ENCODE peak calls at places on chromosomes 16 and 17, in ten cellular contexts. G, E, U, J, Y, O, C, Z, K and V are unnamed samples.

GRCh38 chr17:27540300-27541105 is 84.3 kb downstream of the KSR1 start:
- DNase-seq in C (no peak), U (peak; percentile 92), E (peak; percentile 49), Z (peak; percentile 98), G (no peak), K (no peak), Y (peak; percentile 98), J (peak; percentile 96), O (peak; percentile 100), V (no peak)

GRCh38 chr16:25523183-25523582 is 168.6 kb upstream of the HS3ST4 start:
- DNase-seq in O (no peak), E (no peak), Y (no peak), U (no peak), J (no peak), G (no peak), K (no peak), C (no peak), Z (no peak), V (no peak)

GRCh38 chr17:42210046-42210445 is 15.8 kb upstream of the GHDC start:
- DNase-seq in E (no peak), Z (no peak), G (no peak), U (no peak), Y (peak; percentile 46), K (no peak), J (no peak), O (no peak), C (no peak), V (no peak)

GRCh38 chr17:8125947-8126305 is 2.0 kb upstream of the HES7 start:
- DNase-seq in Y (no peak), C (peak; percentile 91), Z (peak; percentile 19), G (no peak), J (no peak), E (peak; percentile 44), O (no peak), U (no peak), K (peak; percentile 75), V (peak; percentile 57)

GRCh38 chr17:61723183-61723582 is 132.2 kb upstream of the NACA2 start:
- DNase-seq in E (no peak), G (no peak), Z (no peak), O (no peak), K (no peak), Y (no peak), U (no peak), J (no peak), C (no peak), V (no peak)

GRCh38 chr17:61218438-61218837 is 181.2 kb upstream of the TBX2 start:
- DNase-seq in E (peak; percentile 13), G (no peak), C (no peak), O (peak; percentile 36), J (no peak), U (no peak), K (peak; percentile 37), Y (peak; percentile 77), Z (no peak), V (no peak)

GRCh38 chr17:74433421-74434121 is 1.7 kb downstream of the GPRC5C start:
- DNase-seq in Z (peak; percentile 44), C (peak; percentile 87), G (no peak), K (no peak), U (peak; percentile 59), E (no peak), Y (no peak), O (no peak), J (no peak), V (no peak)

GRCh38 chr17:49468827-49469385 is 26.2 kb upstream of the NGFR start:
- DNase-seq in C (no peak), J (peak; percentile 66), U (no peak), G (no peak), Z (no peak), E (no peak), Y (peak; percentile 32), K (no peak), O (no peak), V (no peak)

GRCh38 chr17:12133183-12133582 is 112.5 kb downstream of the MAP2K4 start:
- DNase-seq in Y (no peak), K (no peak), J (no peak), Z (no peak), C (no peak), U (no peak), G (no peak), E (no peak), O (peak; percentile 76), V (no peak)

GRCh38 chr17:28416703-28417311 is 10.8 kb upstream of the SLC46A1 start:
- DNase-seq in O (peak; percentile 40), K (peak; percentile 80), J (no peak), C (peak; percentile 72), E (peak; percentile 56), U (peak; percentile 70), Y (peak; percentile 81), Z (peak; percentile 80), G (peak; percentile 76), V (peak; percentile 55)

GRCh38 chr16:22007509-22008214 is at the start of gene MOSMO:
- DNase-seq in E (peak; percentile 68), G (peak; percentile 55), O (peak; percentile 56), Y (peak; percentile 89), U (peak; percentile 82), K (peak; percentile 69), Z (peak; percentile 80), C (peak; percentile 90), J (peak; percentile 86), V (peak; percentile 66)

GRCh38 chr16:3292604-3293003 is 9.3 kb downstream of the ZNF263 start:
- DNase-seq in G (no peak), E (no peak), U (no peak), O (peak; percentile 49), Y (peak; percentile 74), C (no peak), J (no peak), Z (no peak), K (no peak), V (no peak)
- H3K36me3 ChIP-seq in G (peaks cover 63% of the 10 kb centered on the region), E (peaks cover 20% of the 10 kb centered on the region), U (peaks cover 92% of the 10 kb centered on the region), O (peaks cover 38% of the 10 kb centered on the region), Y (peaks cover 44% of the 10 kb centered on the region), C (peaks cover 29% of the 10 kb centered on the region), J (peaks cover 42% of the 10 kb centered on the region), Z (peaks cover 25% of the 10 kb centered on the region), K (peaks cover 60% of the 10 kb centered on the region), V (peaks cover 34% of the 10 kb centered on the region)

DNA sequence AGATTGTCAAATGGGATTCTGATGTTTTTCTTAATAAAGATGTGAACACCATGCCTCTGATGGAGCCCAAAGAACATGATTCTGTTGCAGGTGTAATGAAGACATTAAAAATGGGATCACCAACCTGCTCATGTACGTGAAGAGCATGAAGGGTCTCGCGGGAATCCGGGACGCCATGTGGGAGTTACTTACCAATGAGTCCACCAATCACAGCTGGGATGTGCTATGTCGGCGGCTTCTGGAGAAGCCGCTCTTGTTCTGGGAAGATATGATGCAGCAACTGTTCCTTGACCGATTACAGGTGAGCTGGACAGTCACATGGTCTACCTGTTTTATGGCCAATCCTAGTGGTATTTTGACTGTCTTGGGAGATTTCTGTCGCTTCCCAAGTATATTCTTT is 7.6 kb downstream of the COG1 start:
- DNase-seq in Z (no peak), O (no peak), G (no peak), K (no peak), E (no peak), Y (no peak), C (no peak), U (no peak), J (no peak), V (no peak)
- H3K36me3 ChIP-seq in Z (peaks cover 35% of the 10 kb centered on the region), O (peaks cover 71% of the 10 kb centered on the region), G (peaks cover 94% of the 10 kb centered on the region), K (peaks cover 84% of the 10 kb centered on the region), E (peaks cover 54% of the 10 kb centered on the region), Y (peaks cover 73% of the 10 kb centered on the region), C (peaks cover 54% of the 10 kb centered on the region), U (peaks cover 94% of the 10 kb centered on the region), J (peaks cover 25% of the 10 kb centered on the region), V (peaks cover 80% of the 10 kb centered on the region)

DNA sequence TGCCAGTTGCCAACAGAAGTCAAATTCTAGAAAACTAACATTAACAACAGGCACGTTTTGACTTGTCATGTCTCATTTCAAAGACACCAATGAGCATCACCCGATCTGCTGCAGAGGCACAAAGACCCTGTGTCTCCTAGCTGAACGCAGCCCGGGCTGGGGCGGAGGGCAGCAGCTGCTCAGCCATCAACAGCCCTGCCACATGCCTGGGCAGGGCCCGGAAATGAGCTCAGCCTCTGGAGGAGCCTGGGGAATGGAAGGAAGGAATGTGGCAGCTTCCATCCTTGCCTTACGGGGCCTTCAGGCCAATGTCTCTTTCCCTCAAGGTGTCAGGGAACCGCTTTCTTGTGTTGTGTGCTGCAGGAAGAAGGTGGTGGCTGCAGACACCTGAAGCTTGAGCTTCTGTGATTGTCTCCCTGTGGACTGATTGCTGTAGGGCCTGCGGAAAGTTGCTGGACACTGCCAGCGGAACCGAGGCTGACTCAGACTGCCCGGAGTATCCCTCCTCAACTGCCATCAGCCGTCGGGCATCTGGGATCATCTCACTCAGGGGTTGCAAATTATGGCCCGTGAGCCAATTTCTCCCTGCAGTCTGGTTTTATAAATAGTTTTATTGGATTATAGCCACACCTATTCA is 7.3 kb downstream of the CDH13 start:
- DNase-seq in Y (peak; percentile 56), U (no peak), Z (no peak), G (no peak), C (no peak), E (peak; percentile 94), O (peak; percentile 62), K (no peak), J (peak; percentile 41), V (no peak)
- H3K36me3 ChIP-seq in Y (no peaks in the 10 kb centered on the region), U (no peaks in the 10 kb centered on the region), Z (no peaks in the 10 kb centered on the region), G (no peaks in the 10 kb centered on the region), C (no peaks in the 10 kb centered on the region), E (peaks cover 3% of the 10 kb centered on the region), O (no peaks in the 10 kb centered on the region), K (no peaks in the 10 kb centered on the region), J (no peaks in the 10 kb centered on the region), V (no peaks in the 10 kb centered on the region)

GRCh38 chr16:70738083-70738977 is 52.5 kb upstream of the MTSS2 start:
- DNase-seq in G (peak; percentile 81), O (no peak), U (peak; percentile 43), Y (peak; percentile 88), C (peak; percentile 95), Z (peak; percentile 31), E (peak; percentile 32), J (peak; percentile 94), K (no peak), V (no peak)

GRCh38 chr16:70740919-70741778 is 55.3 kb upstream of the MTSS2 start:
- DNase-seq in C (no peak), O (peak; percentile 43), G (no peak), E (no peak), K (no peak), U (no peak), J (no peak), Y (peak; percentile 88), Z (no peak), V (no peak)

GRCh38 chr16:70737377-70738082 is 51.7 kb upstream of the MTSS2 start:
- DNase-seq in J (peak; percentile 91), G (no peak), U (peak; percentile 55), K (no peak), C (peak; percentile 66), O (peak; percentile 80), E (peak; percentile 67), Y (peak; percentile 97), Z (peak; percentile 64), V (peak; percentile 63)

GRCh38 chr16:70740174-70740918 is 54.5 kb upstream of the MTSS2 start:
- DNase-seq in Z (no peak), E (no peak), O (no peak), U (no peak), J (no peak), Y (no peak), C (no peak), K (no peak), G (no peak), V (no peak)

DNA sequence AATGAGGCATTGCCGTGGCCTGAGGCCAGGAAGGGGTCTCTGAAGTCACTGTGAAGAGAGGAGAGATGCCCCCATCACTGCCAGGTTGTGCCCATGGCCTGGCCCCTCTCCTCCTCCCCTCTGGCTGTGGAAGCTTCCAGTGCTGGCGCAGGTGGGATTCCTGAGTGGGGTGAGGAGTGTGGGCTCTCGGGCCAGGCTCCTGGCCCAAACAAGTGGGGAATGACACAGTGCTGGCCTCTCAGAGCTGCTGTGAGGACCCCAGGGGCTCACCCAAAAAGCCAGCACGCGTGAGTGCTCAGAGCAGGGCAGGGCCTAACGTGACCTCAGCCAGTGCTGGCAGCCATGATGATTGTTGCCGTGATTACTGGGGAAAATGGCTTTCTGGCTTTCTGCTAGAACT is 53.5 kb upstream of the MTSS2 start:
- DNase-seq in Z (no peak), U (no peak), K (no peak), J (no peak), C (no peak), G (no peak), E (no peak), O (no peak), Y (no peak), V (no peak)
- H3K36me3 ChIP-seq in Z (peaks cover 2% of the 10 kb centered on the region), U (peaks cover 41% of the 10 kb centered on the region), K (no peaks in the 10 kb centered on the region), J (no peaks in the 10 kb centered on the region), C (peaks cover 4% of the 10 kb centered on the region), G (peaks cover 23% of the 10 kb centered on the region), E (no peaks in the 10 kb centered on the region), O (peaks cover 2% of the 10 kb centered on the region), Y (no peaks in the 10 kb centered on the region), V (peaks cover 10% of the 10 kb centered on the region)